ENCODE peak calls at places on chromosome 2, in ten cellular contexts. U is K562, P is gastrocnemius medialis, T is neural progenitor cell, Y is fibroblast of lung, I is pancreas, C is PC-3, N is body of pancreas, D is left ventricle myocardium inferior, X is endothelial cell of umbilical vein. M is an unnamed sample. For H3K4me1, the result is how much of the 10 kb centered on the place peaks cover.

GRCh38 chr2:32937602-32938450 is 8.9 kb upstream of the LTBP1 start:
- DNase-seq in U (peak), P (no peak), T (peak), Y (peak), I (no peak), C (peak), N (no peak), D (no peak), X (no peak), M (no peak)

GRCh38 chr2:75466708-75467311 is 93.9 kb downstream of the EVA1A start:
- DNase-seq in U (peak), P (no peak), T (peak), Y (peak), I (peak), C (peak), N (peak), D (no peak), X (peak), M (no peak)

GRCh38 chr2:10305254-10305635 is 2.5 kb downstream of the HPCAL1 start:
- DNase-seq in U (no peak), P (no peak), T (no peak), Y (peak), I (no peak), C (no peak), N (no peak), D (no peak), X (peak), M (peak)

GRCh38 chr2:84880645-84881521 is at the start of gene TRABD2A:
- DNase-seq in U (peak), P (no peak), T (peak), Y (no peak), I (no peak), C (no peak), N (no peak), D (no peak), X (no peak), M (peak)

GRCh38 chr2:55718165-55719008 is 24.7 kb upstream of the PNPT1 start:
- DNase-seq in U (peak), P (no peak), T (peak), Y (peak), I (peak), C (peak), N (peak), D (no peak), X (peak), M (no peak)

GRCh38 chr2:160125828-160126227 is 63.4 kb upstream of the PLA2R1 start:
- DNase-seq in U (no peak), P (no peak), T (no peak), Y (no peak), I (no peak), C (no peak), N (no peak), D (no peak), X (no peak), M (no peak)

GRCh38 chr2:202135111-202135874 is 62.2 kb downstream of the KIAA2012 start:
- DNase-seq in U (no peak), P (peak), T (no peak), Y (peak), I (no peak), C (peak), N (peak), D (peak), X (no peak), M (peak)

GRCh38 chr2:70144443-70145167 is 46.2 kb downstream of the C2orf42 start:
- DNase-seq in U (peak), P (no peak), T (no peak), Y (no peak), I (no peak), C (no peak), N (no peak), D (no peak), X (no peak), M (no peak)

DNA sequence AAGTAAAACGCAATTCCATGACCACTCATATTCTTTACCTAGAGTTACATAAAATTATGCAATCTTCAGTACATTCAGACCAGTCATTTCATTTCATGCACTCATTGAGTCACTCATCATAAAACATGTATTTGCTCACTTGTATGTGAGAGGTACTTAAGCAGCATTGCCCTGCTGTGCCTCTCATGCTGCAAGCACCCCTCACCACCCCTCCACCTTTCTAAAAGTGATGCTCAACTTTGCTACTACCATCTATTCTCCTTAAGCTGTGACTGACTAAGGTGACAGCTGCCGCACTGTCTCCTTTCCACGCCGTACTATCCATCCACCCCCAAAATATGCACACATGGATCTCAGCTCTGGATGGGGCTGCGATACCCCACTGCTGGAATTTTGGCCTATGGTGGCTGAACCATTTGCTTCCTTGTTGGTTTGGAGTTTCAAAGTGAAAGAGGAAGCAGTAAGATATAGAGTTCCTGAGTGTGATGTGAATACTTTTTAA is 7.2 kb downstream of the ARHGAP25 start:
- DNase-seq in U (no peak), P (no peak), T (no peak), Y (no peak), I (no peak), C (peak), N (no peak), D (no peak), X (no peak), M (no peak)
- H3K4me1 ChIP-seq in U (under half), P (under half), T (under half), Y (under half), I (under half), C (under half), N (under half), D (under half), X (under half), M (under half)

GRCh38 chr2:31138037-31138962 is at the start of gene GALNT14:
- DNase-seq in U (no peak), P (peak), T (peak), Y (peak), I (peak), C (peak), N (peak), D (peak), X (no peak), M (peak)
- TF ChIP-seq CTCF in U (peak), P (no peak), T (peak), Y (peak), I (peak), C (peak), N (peak), D (peak), X (peak), M (no peak)

DNA sequence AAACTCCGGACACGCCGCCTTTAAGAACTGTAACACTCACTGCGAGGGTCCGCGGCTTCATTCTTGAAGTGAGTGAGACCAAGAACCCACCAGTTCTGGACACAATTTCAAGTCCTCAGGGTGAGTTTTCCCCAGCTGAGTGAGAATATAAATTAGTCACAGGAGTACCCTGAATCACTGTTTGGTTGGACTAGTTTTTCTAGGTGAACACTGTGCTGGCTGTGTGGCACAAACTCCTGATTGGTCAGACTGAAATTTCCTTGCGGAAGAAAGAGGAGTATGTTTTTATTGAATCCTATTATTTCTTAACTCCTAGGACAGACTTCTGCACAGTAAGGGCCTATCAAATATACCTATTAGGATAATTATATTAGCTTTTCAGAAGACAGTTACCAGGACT is 288.1 kb upstream of the UBE2E3 start:
- DNase-seq in U (no peak), P (no peak), T (no peak), Y (no peak), I (no peak), C (peak), N (no peak), D (no peak), X (no peak), M (no peak)
- H3K4me3 ChIP-seq in U (peak), P (no peak), T (no peak), Y (no peak), I (no peak), C (peak), N (no peak), D (no peak), X (no peak), M (no peak)

GRCh38 chr2:217838409-217838831 is 164.4 kb downstream of the TNS1 start:
- DNase-seq in U (no peak), P (peak), T (peak), Y (no peak), I (no peak), C (no peak), N (no peak), D (peak), X (no peak), M (no peak)

GRCh38 chr2:217834744-217835513 is 167.9 kb downstream of the TNS1 start:
- DNase-seq in U (no peak), P (peak), T (no peak), Y (peak), I (no peak), C (no peak), N (no peak), D (no peak), X (no peak), M (no peak)

GRCh38 chr2:217835931-217836881 is 166.6 kb downstream of the TNS1 start:
- DNase-seq in U (no peak), P (peak), T (peak), Y (peak), I (no peak), C (no peak), N (peak), D (peak), X (no peak), M (no peak)

GRCh38 chr2:217837530-217837929 is 165.3 kb downstream of the TNS1 start:
- DNase-seq in U (no peak), P (no peak), T (no peak), Y (no peak), I (no peak), C (no peak), N (no peak), D (no peak), X (no peak), M (no peak)

GRCh38 chr2:217837001-217837491 is 165.7 kb downstream of the TNS1 start:
- DNase-seq in U (no peak), P (peak), T (peak), Y (peak), I (no peak), C (peak), N (peak), D (peak), X (no peak), M (peak)
- H3K4me1 ChIP-seq in U (under half), P (half or more), T (under half), Y (under half), I (under half), C (under half), N (under half), D (half or more), X (under half), M (under half)

DNA sequence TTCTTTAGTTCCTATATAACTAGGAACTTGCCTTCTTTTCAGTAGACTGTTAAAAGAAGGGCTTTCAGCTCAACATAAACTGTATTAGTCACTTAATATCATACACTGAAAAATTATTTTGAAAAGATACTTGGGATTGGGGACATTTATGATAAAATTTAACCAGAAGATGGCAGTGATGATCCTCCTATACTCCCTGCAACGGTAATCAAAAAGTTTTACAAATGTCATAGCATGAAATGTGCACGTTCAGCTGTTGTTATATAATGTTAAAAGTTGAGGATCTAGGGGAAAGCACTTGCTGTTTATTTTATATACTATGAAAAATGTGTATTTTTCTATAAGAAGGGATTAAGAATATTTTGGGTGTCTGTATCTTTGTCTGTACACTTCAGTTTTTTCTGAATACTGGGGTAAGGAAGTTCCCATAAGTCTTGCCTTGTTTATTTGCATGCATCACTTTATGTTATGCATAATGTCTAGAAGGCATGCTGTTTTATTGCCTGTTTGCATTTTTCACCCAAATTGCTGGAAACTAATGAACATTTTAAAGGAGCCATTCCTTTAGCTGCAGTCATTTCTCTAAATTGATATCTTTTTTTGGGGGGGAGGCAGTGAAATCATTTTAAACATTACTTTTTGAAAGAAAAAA is 19.0 kb downstream of the DYNC1I2 start:
- DNase-seq in U (peak), P (no peak), T (peak), Y (no peak), I (no peak), C (peak), N (no peak), D (no peak), X (peak), M (no peak)
- TF ChIP-seq CTCF in U (peak), P (no peak), T (peak), Y (peak), I (no peak), C (peak), N (peak), D (peak), X (peak), M (no peak)

DNA sequence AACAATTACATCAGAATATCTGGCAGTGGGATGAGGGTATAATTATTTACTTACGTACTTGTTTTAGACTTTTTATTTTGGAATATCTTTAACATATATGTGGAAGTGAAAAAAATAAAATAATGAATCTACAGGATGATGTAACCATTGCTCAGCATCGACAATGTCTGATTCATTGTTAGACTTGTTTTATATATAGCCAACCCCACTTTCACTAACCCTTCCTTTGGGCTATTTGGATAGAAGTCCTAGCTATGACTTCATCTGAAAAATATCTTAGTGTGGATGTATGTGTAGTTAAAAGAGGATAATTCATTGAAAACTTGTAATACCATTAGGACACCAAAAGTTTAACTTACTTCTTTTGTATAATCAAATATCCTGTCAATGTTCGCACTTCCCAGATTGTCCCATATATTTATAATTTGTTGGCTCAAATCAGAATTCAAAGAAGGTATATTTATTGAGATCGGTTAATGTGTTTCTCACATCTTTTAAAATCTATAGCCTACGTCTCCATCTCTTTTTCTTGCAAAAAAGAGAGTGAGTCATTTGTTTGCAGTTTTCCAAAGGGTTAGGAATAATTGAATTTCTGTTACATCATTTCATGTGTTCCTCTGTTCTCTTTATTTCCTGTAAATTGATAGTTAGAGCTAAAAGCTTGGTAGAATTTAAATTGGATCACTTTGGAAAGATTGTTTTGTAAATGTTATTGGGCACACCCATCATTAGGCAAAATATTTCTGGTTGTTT is 506.1 kb upstream of the FAM98A start:
- DNase-seq in U (no peak), P (no peak), T (no peak), Y (peak), I (no peak), C (peak), N (no peak), D (no peak), X (peak), M (no peak)
- H3K4me3 ChIP-seq in U (no peak), P (no peak), T (no peak), Y (no peak), I (no peak), C (peak), N (no peak), D (no peak), X (peak), M (no peak)

GRCh38 chr2:37589298-37589697 is 82.1 kb downstream of the CDC42EP3 start:
- DNase-seq in U (no peak), P (no peak), T (no peak), Y (peak), I (no peak), C (peak), N (no peak), D (no peak), X (no peak), M (no peak)

GRCh38 chr2:37585982-37586621 is 85.3 kb downstream of the CDC42EP3 start:
- DNase-seq in U (peak), P (peak), T (no peak), Y (peak), I (no peak), C (peak), N (peak), D (no peak), X (peak), M (peak)

GRCh38 chr2:37586663-37587409 is 84.6 kb downstream of the CDC42EP3 start:
- DNase-seq in U (no peak), P (no peak), T (no peak), Y (no peak), I (no peak), C (peak), N (no peak), D (no peak), X (no peak), M (no peak)

GRCh38 chr2:37588316-37588777 is 83.1 kb downstream of the CDC42EP3 start:
- DNase-seq in U (no peak), P (peak), T (no peak), Y (peak), I (no peak), C (peak), N (peak), D (no peak), X (peak), M (no peak)

GRCh38 chr2:37587817-37588216 is 83.6 kb downstream of the CDC42EP3 start:
- DNase-seq in U (no peak), P (no peak), T (no peak), Y (no peak), I (no peak), C (no peak), N (no peak), D (no peak), X (no peak), M (no peak)
- H3K4me1 ChIP-seq in U (under half), P (half or more), T (under half), Y (under half), I (under half), C (half or more), N (half or more), D (half or more), X (half or more), M (under half)

DNA sequence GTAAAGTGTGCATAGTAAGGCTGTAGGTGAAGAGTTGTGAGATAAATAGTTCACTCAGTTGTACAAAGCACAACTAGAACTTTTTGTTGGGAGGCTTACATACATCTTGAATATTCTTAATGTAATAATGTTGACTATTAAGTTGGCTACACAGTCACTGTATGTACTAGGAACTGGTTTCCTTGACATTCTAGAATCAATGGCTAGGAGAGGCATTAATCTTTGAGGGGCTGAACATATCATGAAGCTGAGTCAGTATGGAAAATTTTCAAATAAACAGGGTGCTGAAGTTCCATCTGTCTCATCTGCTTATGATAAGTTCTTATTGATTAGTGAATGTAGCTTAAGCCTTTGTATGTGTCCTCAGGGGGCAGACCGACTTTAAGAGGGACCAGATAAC is 23.4 kb downstream of the METTL21A start:
- DNase-seq in U (no peak), P (no peak), T (no peak), Y (peak), I (no peak), C (no peak), N (no peak), D (no peak), X (no peak), M (no peak)
- TF ChIP-seq CTCF in U (no peak), P (no peak), T (no peak), Y (no peak), I (no peak), C (no peak), N (no peak), D (no peak), X (no peak), M (no peak)

M was measured in mucosa of descending colon.